ENCODE peak calls at places on chromosomes 13 and 19, in eight cellular contexts. I, L, Q, S, B, W, X and A are unnamed samples. For H3K4me1, the result is how much of the 10 kb centered on the place peaks cover.

GRCh38 chr13:27961227-27962085 is 7.7 kb downstream of the CDX2 start:
- DNase-seq in Q (no peak), W (no peak), L (no peak), X (no peak), S (no peak), I (no peak), B (peak), A (no peak)

GRCh38 chr19:49767967-49768581 is 1.3 kb downstream of the AP2A1 start:
- DNase-seq in X (no peak), L (no peak), B (no peak), Q (no peak), S (no peak), I (no peak), W (no peak), A (no peak)

GRCh38 chr13:107185889-107186288 is 618.0 kb upstream of the ARGLU1 start:
- DNase-seq in B (no peak), S (peak), I (no peak), Q (no peak), W (no peak), X (no peak), L (no peak), A (no peak)

GRCh38 chr13:51921790-51922740 is 60.3 kb downstream of the CCDC70 start:
- DNase-seq in S (no peak), B (no peak), W (no peak), X (no peak), Q (no peak), L (no peak), I (no peak), A (no peak)

GRCh38 chr13:85313761-85314503 is 485.3 kb downstream of the SLITRK6 start:
- DNase-seq in L (no peak), W (no peak), S (peak), I (no peak), B (peak), X (no peak), Q (no peak), A (no peak)

GRCh38 chr13:95327190-95327589 is 25.9 kb upstream of the ABCC4 start:
- DNase-seq in I (no peak), B (no peak), S (no peak), W (no peak), X (no peak), Q (no peak), L (no peak), A (no peak)

GRCh38 chr19:48969276-48970138 is 4.4 kb downstream of the FTL start:
- DNase-seq in W (no peak), B (no peak), Q (no peak), S (no peak), L (peak), I (no peak), X (no peak), A (peak)

GRCh38 chr19:48363500-48363809 is 285 bp downstream of the TMEM143 start:
- DNase-seq in L (no peak), B (no peak), I (no peak), S (no peak), Q (no peak), X (no peak), W (no peak), A (no peak)

GRCh38 chr13:52809310-52809769 is 39.1 kb downstream of the PCDH8 start:
- DNase-seq in B (peak), W (no peak), L (peak), Q (peak), S (peak), I (no peak), X (no peak), A (peak)

GRCh38 chr13:27770809-27771208 is 21.5 kb upstream of the GSX1 start:
- DNase-seq in S (peak), B (peak), I (no peak), L (peak), W (no peak), X (no peak), Q (no peak), A (no peak)

GRCh38 chr13:65855276-65855675 is 1374.9 kb downstream of the PCDH9 start:
- DNase-seq in B (no peak), X (no peak), Q (no peak), S (no peak), L (no peak), W (no peak), I (no peak), A (no peak)

GRCh38 chr13:101730420-101731000 is 278.0 kb downstream of the ITGBL1 start:
- DNase-seq in I (no peak), W (no peak), B (no peak), L (no peak), S (no peak), X (no peak), Q (no peak), A (no peak)

GRCh38 chr13:63088226-63088625 is 1672.6 kb upstream of the PCDH20 start:
- DNase-seq in Q (no peak), X (no peak), S (no peak), W (no peak), L (no peak), I (no peak), B (no peak), A (peak)

GRCh38 chr13:29875646-29876045 is 25.2 kb upstream of the UBL3 start:
- DNase-seq in I (no peak), W (no peak), X (no peak), Q (no peak), S (no peak), B (no peak), L (no peak), A (no peak)

GRCh38 chr13:62663767-62664166 is 1248.1 kb upstream of the PCDH20 start:
- DNase-seq in X (no peak), S (no peak), I (no peak), B (no peak), W (no peak), Q (no peak), L (no peak), A (no peak)

GRCh38 chr13:79451500-79451962 is 29.4 kb upstream of the NDFIP2 start:
- DNase-seq in L (peak), Q (no peak), I (no peak), X (peak), S (peak), W (no peak), B (peak), A (no peak)

GRCh38 chr19:23932878-23933277 is 18.2 kb downstream of the ZNF726 start:
- DNase-seq in B (no peak), Q (no peak), I (no peak), X (no peak), W (no peak), S (no peak), L (no peak), A (no peak)

GRCh38 chr13:39692650-39693438 is 37.4 kb downstream of the COG6 start:
- DNase-seq in Q (no peak), B (no peak), S (no peak), X (no peak), L (no peak), I (no peak), W (no peak), A (no peak)

GRCh38 chr19:44635581-44636438 is 7.9 kb upstream of the PVR start:
- DNase-seq in B (no peak), W (no peak), L (no peak), X (no peak), I (no peak), S (no peak), Q (no peak), A (no peak)

GRCh38 chr13:82627183-82627582 is 1255.1 kb downstream of the SLITRK1 start:
- DNase-seq in B (no peak), Q (no peak), W (no peak), X (no peak), I (no peak), L (no peak), S (peak), A (no peak)

DNA sequence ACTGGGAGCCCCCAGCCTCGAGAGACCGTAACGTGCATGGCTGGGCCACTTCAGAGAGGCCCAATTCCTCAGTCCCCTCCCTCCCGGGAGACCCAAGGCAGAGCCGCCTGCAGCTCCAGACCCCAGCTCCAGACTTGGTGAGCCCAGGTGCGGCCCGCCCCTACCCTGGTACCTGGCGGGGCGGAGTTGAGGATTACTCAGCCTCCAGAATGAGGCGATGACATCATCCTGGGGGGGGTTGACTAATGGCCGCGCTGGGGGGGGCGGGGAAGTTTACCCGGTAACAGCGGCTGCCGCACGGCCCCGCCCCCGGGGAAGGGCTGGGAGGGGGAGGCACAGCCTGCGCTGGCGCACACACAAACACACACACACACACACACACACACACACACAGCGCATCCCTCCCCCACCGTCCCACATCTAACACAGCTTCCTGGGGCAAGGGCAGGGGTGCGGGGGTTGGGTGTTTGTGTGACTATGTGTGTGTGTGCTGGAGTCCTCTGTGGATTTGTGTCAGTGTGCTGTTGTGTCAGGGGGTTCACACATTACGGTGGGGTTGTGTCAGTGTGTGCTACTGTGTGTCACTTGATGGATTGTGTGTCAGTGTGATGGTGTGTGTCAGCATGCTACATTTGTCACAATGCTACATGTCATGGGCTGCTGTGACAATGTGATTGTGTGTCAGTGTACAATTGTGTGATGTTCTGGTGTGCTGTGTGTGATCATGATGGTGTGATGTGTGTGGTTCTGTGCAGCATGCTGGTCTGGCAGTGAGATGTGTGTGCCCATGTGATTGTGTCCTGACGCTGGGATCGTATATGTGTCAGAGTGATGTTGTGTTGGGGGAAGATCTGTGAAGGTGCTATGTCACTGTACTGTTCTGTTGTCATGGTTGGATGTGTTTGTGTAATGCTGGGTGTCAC is 10.3 kb upstream of the BBC3 start:
- DNase-seq in X (peak), I (peak), B (peak), S (peak), L (peak), W (peak), Q (peak), A (peak)
- H3K4me1 ChIP-seq in X (under half), I (under half), B (under half), S (under half), L (under half), W (under half), Q (under half), A (under half)

DNA sequence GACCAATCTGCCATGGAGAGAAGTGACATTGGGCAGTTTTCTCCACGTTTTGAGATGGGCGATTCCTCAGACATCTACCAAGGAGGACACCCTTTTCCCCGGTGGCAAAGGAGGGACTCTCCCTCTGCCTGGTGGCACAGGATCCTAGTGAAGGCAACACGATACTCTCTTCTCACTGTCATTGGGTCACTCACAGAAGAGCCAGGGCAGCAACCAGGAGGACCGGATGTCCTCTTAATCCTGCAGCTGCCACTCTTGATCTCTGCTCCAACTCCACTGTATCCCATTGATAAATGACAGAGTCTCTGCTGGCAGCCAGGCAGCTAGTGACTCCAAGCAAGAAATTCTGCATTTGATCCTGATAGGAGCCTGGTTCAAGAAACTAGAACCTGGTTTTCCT is 42.2 kb downstream of the COL4A2 start:
- DNase-seq in X (no peak), B (no peak), L (no peak), S (no peak), I (no peak), Q (no peak), W (no peak), A (no peak)
- H3K4me1 ChIP-seq in X (under half), B (under half), L (under half), S (under half), I (under half), Q (under half), W (under half), A (under half)

GRCh38 chr13:44662515-44662914 is 86.4 kb upstream of the TSC22D1 start:
- DNase-seq in Q (no peak), X (no peak), W (no peak), B (no peak), L (no peak), S (no peak), I (no peak), A (no peak)
- H3K4me1 ChIP-seq in Q (under half), X (under half), W (under half), B (under half), L (under half), S (under half), I (under half), A (under half)

DNA sequence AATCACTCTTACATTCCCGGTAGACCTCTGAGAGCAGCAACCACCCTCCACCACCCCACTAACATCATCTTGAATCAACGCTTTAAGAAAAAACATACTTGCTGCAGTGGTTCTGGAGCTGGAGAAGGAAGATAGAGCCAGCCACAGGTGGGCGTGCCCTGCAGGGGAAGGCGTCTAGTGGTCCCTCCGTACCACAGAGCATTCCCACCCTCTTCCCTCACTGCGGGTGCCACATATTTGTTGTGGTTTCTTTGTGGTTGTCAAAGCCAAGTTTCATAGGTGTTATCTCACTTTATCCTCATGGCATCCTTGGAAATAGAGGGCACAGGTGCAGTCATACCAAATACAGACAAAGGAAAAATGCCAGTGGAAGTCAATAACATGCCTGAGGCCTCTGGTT is 22.2 kb downstream of the COL4A2 start:
- DNase-seq in Q (no peak), I (no peak), L (no peak), B (no peak), S (no peak), X (no peak), W (no peak), A (no peak)
- H3K4me1 ChIP-seq in Q (under half), I (under half), L (under half), B (half or more), S (under half), X (under half), W (under half), A (under half)

GRCh38 chr19:39142655-39143054 is 17.1 kb downstream of the PAK4 start:
- DNase-seq in B (no peak), L (no peak), Q (no peak), I (no peak), W (no peak), X (no peak), S (no peak), A (no peak)
- H3K4me1 ChIP-seq in B (under half), L (under half), Q (under half), I (under half), W (under half), X (under half), S (under half), A (under half)

GRCh38 chr13:43786472-43786765 is 353 bp downstream of the ENOX1 start:
- DNase-seq in S (no peak), B (no peak), Q (no peak), W (no peak), I (peak), X (no peak), L (no peak), A (no peak)
- H3K4me1 ChIP-seq in S (under half), B (under half), Q (under half), W (under half), I (under half), X (under half), L (under half), A (under half)

DNA sequence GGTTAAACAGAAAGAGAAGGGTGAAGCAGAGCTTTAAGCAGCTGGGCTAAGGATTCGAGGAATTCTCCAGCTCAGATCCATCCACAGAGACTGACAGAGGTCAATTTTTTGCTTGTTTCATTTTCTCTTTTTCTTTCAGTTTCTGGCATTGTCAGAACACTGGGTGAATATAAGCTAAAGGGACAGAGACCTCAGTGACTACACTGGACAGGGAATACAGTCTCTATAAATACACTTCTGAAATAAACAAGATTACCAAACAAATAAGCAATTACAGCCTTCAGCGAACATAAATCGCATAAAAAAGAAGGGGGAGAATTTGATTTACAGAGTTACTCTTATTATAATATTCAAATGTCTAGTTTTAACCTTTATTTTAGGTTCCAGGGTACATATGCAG is 3.7 kb upstream of the ZNF441 start:
- DNase-seq in S (no peak), B (no peak), W (no peak), L (no peak), X (no peak), Q (no peak), I (no peak), A (no peak)
- H3K4me1 ChIP-seq in S (under half), B (under half), W (under half), L (under half), X (under half), Q (under half), I (under half), A (under half)

GRCh38 chr19:34313188-34313587 is 51.8 kb upstream of the GPI start:
- DNase-seq in L (no peak), S (peak), Q (no peak), B (no peak), W (no peak), X (no peak), I (no peak), A (peak)

GRCh38 chr19:34308381-34309367 is 54.3 kb downstream of the GARRE1 start:
- DNase-seq in L (no peak), Q (no peak), S (no peak), X (peak), W (no peak), I (no peak), B (no peak), A (no peak)

GRCh38 chr19:34306824-34307223 is 52.5 kb downstream of the GARRE1 start:
- DNase-seq in I (no peak), W (no peak), S (no peak), L (no peak), Q (no peak), X (no peak), B (no peak), A (no peak)

GRCh38 chr19:34309368-34310138 is 55.2 kb downstream of the GARRE1 start:
- DNase-seq in S (no peak), X (no peak), L (no peak), W (no peak), Q (no peak), I (no peak), B (no peak), A (no peak)

DNA sequence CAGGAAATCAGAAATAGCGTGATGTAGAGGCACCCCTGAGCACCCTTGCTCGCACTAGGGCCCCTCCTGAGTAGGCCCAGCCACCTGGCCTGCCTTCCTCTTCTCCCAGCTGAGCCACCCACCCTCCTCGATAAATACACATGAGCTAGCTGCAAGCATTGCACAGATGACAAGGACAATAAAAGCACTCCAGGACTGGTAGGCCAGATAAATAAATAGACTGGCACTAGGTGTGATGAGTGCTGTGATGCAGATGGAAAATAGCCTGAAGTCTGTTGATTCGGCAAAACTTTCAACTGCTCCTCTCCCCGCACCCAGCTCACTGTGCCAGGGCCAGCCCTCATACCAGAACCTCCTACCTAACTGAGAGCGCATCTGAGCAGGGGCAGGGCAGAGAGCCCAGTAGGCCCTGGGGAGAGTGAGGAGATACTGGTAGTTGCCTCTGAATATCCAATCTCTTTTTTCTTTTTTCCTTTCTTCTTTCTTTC is 54.5 kb upstream of the GPI start:
- DNase-seq in X (no peak), I (no peak), W (no peak), S (no peak), B (no peak), L (no peak), Q (peak), A (no peak)
- H3K4me1 ChIP-seq in X (under half), I (under half), W (under half), S (under half), B (under half), L (under half), Q (under half), A (under half)

GRCh38 chr19:18281082-18282020 is at the start of gene JUND:
- DNase-seq in S (peak), B (peak), Q (peak), W (peak), I (peak), X (peak), L (peak), A (peak)
- H3K4me1 ChIP-seq in S (under half), B (under half), Q (under half), W (under half), I (under half), X (half or more), L (under half), A (under half)

GRCh38 chr19:11172576-11172975 is 17.0 kb upstream of the SPC24 start:
- DNase-seq in X (no peak), B (no peak), Q (no peak), W (no peak), S (no peak), I (no peak), L (no peak), A (no peak)

GRCh38 chr19:11171144-11171543 is 15.6 kb upstream of the SPC24 start:
- DNase-seq in S (no peak), L (no peak), I (no peak), W (no peak), B (no peak), X (no peak), Q (no peak), A (no peak)

GRCh38 chr19:11175920-11176319 is 20.3 kb upstream of the SPC24 start:
- DNase-seq in W (no peak), S (no peak), I (no peak), L (no peak), X (no peak), Q (no peak), B (no peak), A (no peak)

GRCh38 chr19:11174336-11174735 is 18.8 kb upstream of the SPC24 start:
- DNase-seq in I (no peak), X (no peak), B (no peak), Q (no peak), L (no peak), W (no peak), S (no peak), A (no peak)

DNA sequence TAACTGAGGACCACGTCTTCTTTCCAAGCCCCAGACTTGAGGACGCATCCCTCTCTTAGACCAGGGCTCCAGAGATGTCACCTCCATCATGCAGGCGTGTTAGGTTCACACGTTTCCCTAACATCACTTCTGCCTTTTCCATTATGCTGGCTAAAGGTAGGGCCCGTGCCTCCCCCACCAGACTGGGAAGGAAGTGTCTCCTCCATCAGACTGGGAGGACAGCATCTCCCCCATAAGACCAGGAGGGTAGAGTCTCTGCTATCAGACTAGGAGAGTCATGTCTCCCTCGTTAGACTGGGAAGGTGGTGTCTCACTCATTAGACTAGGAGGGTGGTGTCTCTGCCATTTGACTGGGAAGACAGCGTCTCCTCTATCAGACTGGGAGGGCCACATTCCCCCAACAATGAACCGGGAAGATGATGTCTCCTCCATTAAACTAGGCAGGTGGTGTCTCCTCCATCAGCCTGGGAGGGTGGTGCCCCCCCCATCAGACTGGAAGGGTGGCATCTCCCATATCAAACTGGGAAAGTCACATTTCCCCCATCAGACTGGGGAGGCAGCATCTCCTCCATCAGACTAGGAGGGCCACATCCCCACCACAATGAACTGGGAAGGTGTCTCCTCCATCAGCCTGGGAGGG is 18.1 kb upstream of the SPC24 start:
- DNase-seq in S (no peak), W (no peak), B (no peak), Q (no peak), X (no peak), I (no peak), L (no peak), A (no peak)
- H3K4me1 ChIP-seq in S (under half), W (under half), B (under half), Q (under half), X (under half), I (under half), L (under half), A (under half)